ENCODE peak calls at places on chromosomes 3 and 15, in ten cellular contexts. W is heart left ventricle; S is breast epithelium; A is Panc1; M is CD8-positive, alpha-beta T cell; F is transverse colon; X is HFF-Myc; L is fibroblast of lung; E is cardiac muscle cell; U is GM23248. T is an unnamed sample.

GRCh38 chr3:78737988-78738387 is 1029.8 kb downstream of the ROBO1 start:
- DNase-seq in A (no peak), E (no peak), M (no peak), L (peak; percentile 22), W (no peak), S (no peak), U (no peak), X (no peak), F (no peak), T (no peak)

GRCh38 chr3:186368717-186369116 is 6.7 kb upstream of the DGKG start:
- DNase-seq in X (no peak), E (no peak), M (no peak), A (no peak), U (no peak), W (no peak), F (no peak), L (no peak), S (no peak), T (no peak)

GRCh38 chr3:45881031-45882022 is 5.0 kb upstream of the CCR9 start:
- DNase-seq in E (peak; percentile 73), F (peak; percentile 13), U (peak; percentile 70), A (no peak), W (no peak), M (peak; percentile 20), X (no peak), S (no peak), L (peak; percentile 58), T (peak; percentile 19)

GRCh38 chr15:80710635-80711553 is 15.8 kb downstream of the ABHD17C start:
- DNase-seq in E (no peak), S (no peak), A (no peak), F (no peak), M (no peak), W (no peak), U (peak; percentile 42), L (peak; percentile 51), X (no peak), T (peak; percentile 12)

GRCh38 chr15:68574629-68575028 is 4.2 kb upstream of the CORO2B start:
- DNase-seq in L (no peak), X (no peak), F (no peak), U (no peak), M (no peak), A (no peak), W (no peak), E (no peak), S (no peak), T (no peak)

GRCh38 chr3:112767177-112767576 is 79.5 kb downstream of the CD200R1L start:
- DNase-seq in F (no peak), A (no peak), M (no peak), L (no peak), W (no peak), U (no peak), X (no peak), E (no peak), S (no peak), T (peak; percentile 82)

GRCh38 chr15:75347222-75348033 is 589 bp downstream of the NEIL1 start:
- DNase-seq in L (no peak), E (peak; percentile 74), U (peak; percentile 60), F (peak; percentile 79), M (peak; percentile 37), A (no peak), S (no peak), W (peak; percentile 76), X (no peak), T (no peak)

GRCh38 chr15:40217166-40217785 is 21.6 kb upstream of the PAK6 start:
- DNase-seq in X (peak; percentile 56), S (peak; percentile 43), W (no peak), U (peak; percentile 70), L (peak; percentile 52), A (peak; percentile 60), F (peak; percentile 55), M (peak; percentile 28), E (peak; percentile 86), T (peak; percentile 73)

GRCh38 chr3:124363451-124363850 is 366.8 kb upstream of the UMPS start:
- DNase-seq in E (no peak), A (no peak), M (no peak), F (no peak), X (no peak), S (no peak), L (peak; percentile 88), W (no peak), U (peak; percentile 67), T (no peak)
- H3K4me3 ChIP-seq in E (no peak overlapping the region), A (no peak overlapping the region), M (no peak overlapping the region), F (no peak overlapping the region), X (no peak overlapping the region), S (no peak overlapping the region), L (no peak overlapping the region), W (no peak overlapping the region), U (no peak overlapping the region), T (no peak overlapping the region)

GRCh38 chr3:63918321-63918720 is 6.1 kb upstream of the SCAANT1 start:
- DNase-seq in E (no peak), A (no peak), M (no peak), X (no peak), F (no peak), S (no peak), W (no peak), L (peak; percentile 41), U (peak; percentile 80), T (no peak)

GRCh38 chr3:63921741-63922482 is 9.7 kb upstream of the SCAANT1 start:
- DNase-seq in M (no peak), E (no peak), L (no peak), A (no peak), S (no peak), W (no peak), F (no peak), U (no peak), X (no peak), T (peak; percentile 82)

GRCh38 chr3:63922800-63923199 is 10.6 kb upstream of the SCAANT1 start:
- DNase-seq in X (no peak), E (no peak), F (no peak), S (no peak), U (no peak), M (no peak), W (no peak), A (no peak), L (no peak), T (no peak)

GRCh38 chr3:63914312-63914711 is 2.1 kb upstream of the SCAANT1 start:
- DNase-seq in L (no peak), S (peak; percentile 79), E (no peak), W (no peak), A (no peak), M (no peak), X (no peak), U (peak; percentile 69), F (peak; percentile 61), T (no peak)

DNA sequence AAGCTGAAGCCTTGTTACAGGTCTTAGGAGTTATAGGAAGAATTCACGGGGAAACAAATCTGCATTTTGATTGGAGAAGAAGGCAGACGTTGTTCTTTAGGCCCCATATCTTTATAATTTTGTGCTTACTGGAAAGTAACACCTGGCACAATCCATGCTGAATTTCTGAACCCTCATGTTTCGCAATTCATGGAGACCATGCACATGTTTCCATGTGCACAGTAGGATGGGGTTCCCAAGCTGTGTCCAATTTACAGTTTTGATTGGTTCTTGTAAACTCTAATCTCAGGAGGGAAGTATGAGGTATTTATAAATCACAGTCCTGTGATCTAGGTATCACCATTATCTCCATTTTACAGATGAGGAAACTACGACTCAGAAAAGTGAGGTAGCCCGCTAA is 7.8 kb upstream of the SCAANT1 start:
- DNase-seq in W (no peak), X (no peak), S (no peak), F (no peak), A (no peak), E (no peak), M (no peak), L (no peak), U (no peak), T (no peak)
- H3K4me3 ChIP-seq in W (no peak overlapping the region), X (no peak overlapping the region), S (no peak overlapping the region), F (no peak overlapping the region), A (no peak overlapping the region), E (no peak overlapping the region), M (no peak overlapping the region), L (no peak overlapping the region), U (no peak overlapping the region), T (no peak overlapping the region)

GRCh38 chr15:72472907-72473669 is 1.0 kb upstream of the ARIH1 start:
- DNase-seq in U (peak; percentile 67), S (no peak), E (no peak), L (peak; percentile 33), W (no peak), A (no peak), M (no peak), F (no peak), X (no peak), T (peak; percentile 23)
- H3K4me3 ChIP-seq in U (peak overlapping the region; percentile 99), S (peak overlapping the region; percentile 92), E (peak overlapping the region; percentile 97), L (peak overlapping the region; percentile 95), W (peak overlapping the region; percentile 62), A (peak overlapping the region; percentile 84), M (peak overlapping the region; percentile 93), F (peak overlapping the region; percentile 84), X (peak overlapping the region; percentile 53), T (peak overlapping the region; percentile 95)

GRCh38 chr3:193872265-193872753 is 263.6 kb upstream of the HES1 start:
- DNase-seq in F (peak; percentile 80), W (no peak), X (peak; percentile 96), U (peak; percentile 63), S (peak; percentile 71), E (no peak), A (peak; percentile 94), M (no peak), L (peak; percentile 99), T (peak; percentile 66)

GRCh38 chr3:193868590-193868989 is 267.4 kb upstream of the HES1 start:
- DNase-seq in W (no peak), F (no peak), S (no peak), U (no peak), M (no peak), X (no peak), A (no peak), E (no peak), L (no peak), T (peak; percentile 47)

GRCh38 chr3:193871093-193871485 is 264.9 kb upstream of the HES1 start:
- DNase-seq in F (no peak), W (no peak), L (no peak), S (no peak), M (no peak), U (no peak), X (no peak), E (no peak), A (no peak), T (no peak)

GRCh38 chr3:193870376-193871092 is 265.4 kb upstream of the HES1 start:
- DNase-seq in S (peak; percentile 30), F (no peak), U (no peak), E (no peak), L (no peak), X (no peak), W (no peak), A (no peak), M (no peak), T (no peak)

DNA sequence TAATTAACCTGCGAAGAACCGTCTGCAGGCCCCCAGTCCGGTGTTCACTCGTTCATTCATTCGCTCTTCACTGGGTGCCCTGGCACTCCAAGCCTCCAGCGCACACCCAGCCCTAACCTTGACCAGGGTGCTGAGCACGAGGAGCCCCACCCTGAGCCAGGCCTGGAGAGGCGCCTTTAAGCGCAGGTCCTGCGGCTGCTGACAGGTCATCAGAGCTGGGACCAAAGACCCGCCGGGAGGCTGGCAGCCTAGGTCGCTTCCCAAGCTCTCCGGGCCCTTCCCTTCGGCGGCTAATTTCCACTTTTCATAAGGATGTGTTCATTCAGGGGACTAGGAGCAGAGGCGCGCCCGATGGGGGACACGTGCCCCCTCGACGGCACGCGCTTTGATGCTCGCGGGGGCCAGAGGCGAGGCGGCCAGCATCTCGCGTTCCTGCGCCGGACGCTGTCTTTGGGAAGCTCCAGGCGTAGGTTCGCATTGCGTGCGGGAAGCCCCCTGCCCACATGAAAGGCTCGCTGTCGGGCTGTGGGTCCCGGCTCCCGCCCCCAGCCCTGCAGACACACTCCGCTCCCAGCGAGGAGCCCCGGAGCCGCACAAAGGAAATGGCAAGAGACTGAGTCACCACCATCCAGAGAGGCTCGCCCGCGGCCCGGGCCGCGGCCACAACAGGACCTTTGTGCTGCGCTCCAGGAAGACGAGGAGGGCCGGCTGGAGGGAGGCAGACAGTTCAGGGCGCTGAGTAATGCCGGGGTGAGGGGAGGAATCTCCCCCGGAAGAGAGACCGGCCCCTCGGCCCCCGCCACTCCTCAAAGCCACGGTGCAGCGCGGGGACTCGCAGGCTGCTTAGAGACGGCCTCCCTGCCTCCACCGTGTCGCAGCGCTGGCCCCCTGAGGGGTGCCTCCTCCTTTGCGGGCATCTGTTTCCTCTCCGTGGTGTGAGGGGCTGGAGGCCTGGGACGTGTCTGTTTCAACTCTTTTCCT is 266.4 kb upstream of the HES1 start:
- DNase-seq in U (no peak), M (no peak), X (peak; percentile 40), A (no peak), W (peak; percentile 68), E (no peak), S (peak; percentile 29), F (no peak), L (peak; percentile 96), T (peak; percentile 92)
- H3K4me3 ChIP-seq in U (no peak overlapping the region), M (no peak overlapping the region), X (no peak overlapping the region), A (no peak overlapping the region), W (no peak overlapping the region), E (no peak overlapping the region), S (peak overlapping the region; percentile 43), F (no peak overlapping the region), L (no peak overlapping the region), T (no peak overlapping the region)